ENCODE peak calls at places on chromosomes 6 and 20, in six cellular contexts. L is stimulated activated CD8-positive, alpha-beta memory T cell treated with anti-CD3 and anti-CD28 coated beads, Interleukin-15, amount 100 ng/mL, for 48 hours; Q is endodermal cell; K is heart right ventricle; X is adrenal gland; V is omental fat pad. N is an unnamed sample.

GRCh38 chr6:8664070-8664469 is 228.7 kb upstream of the SLC35B3 start:
- DNase-seq in L (no peak), Q (no peak), K (no peak), X (no peak), V (no peak), N (no peak)

GRCh38 chr6:324729-325125 is 32.4 kb downstream of the DUSP22 start:
- DNase-seq in L (no peak), Q (peak), K (no peak), X (no peak), V (no peak), N (no peak)

GRCh38 chr6:125022391-125022989 is 60.3 kb downstream of the RNF217 start:
- DNase-seq in L (no peak), Q (no peak), K (no peak), X (no peak), V (no peak), N (no peak)

GRCh38 chr6:119096683-119097310 is 18.3 kb upstream of the FAM184A start:
- DNase-seq in L (no peak), Q (no peak), K (peak), X (peak), V (no peak), N (peak)

GRCh38 chr6:67544851-67545452 is 1090.1 kb upstream of the ADGRB3 start:
- DNase-seq in L (no peak), Q (no peak), K (no peak), X (no peak), V (no peak), N (no peak)

GRCh38 chr6:105798057-105798456 is 288.1 kb upstream of the PRDM1 start:
- DNase-seq in L (no peak), Q (no peak), K (no peak), X (peak), V (no peak), N (no peak)

GRCh38 chr20:10338781-10339180 is 95.2 kb downstream of the MKKS start:
- DNase-seq in L (no peak), Q (no peak), K (no peak), X (no peak), V (no peak), N (no peak)

GRCh38 chr20:47319517-47320252 is 36.8 kb downstream of the ZMYND8 start:
- DNase-seq in L (no peak), Q (peak), K (peak), X (no peak), V (no peak), N (peak)

GRCh38 chr6:4809999-4810918 is 34.1 kb downstream of the CDYL start:
- DNase-seq in L (no peak), Q (no peak), K (no peak), X (no peak), V (no peak), N (no peak)

GRCh38 chr20:54209216-54209813 is 1.4 kb downstream of the PFDN4 start:
- DNase-seq in L (no peak), Q (no peak), K (no peak), X (no peak), V (no peak), N (no peak)

GRCh38 chr6:82878812-82879211 is 186.8 kb downstream of the UBE3D start:
- DNase-seq in L (no peak), Q (no peak), K (no peak), X (no peak), V (no peak), N (no peak)

GRCh38 chr20:49214546-49214945 is 4.7 kb upstream of the DDX27 start:
- DNase-seq in L (no peak), Q (no peak), K (no peak), X (no peak), V (no peak), N (no peak)

GRCh38 chr6:26536571-26537159 is 1.5 kb upstream of the HMGN4 start:
- DNase-seq in L (no peak), Q (peak), K (no peak), X (peak), V (no peak), N (no peak)

N was measured in suprapubic skin.